ENCODE peak calls at places on chromosome 17, in eight cellular contexts. F is lower leg skin, P is vagina, Q is gastrocnemius medialis, E is ascending aorta, T is stomach, R is transverse colon, Z is endodermal cell. V is an unnamed sample.

GRCh38 chr17:65183736-65184135 is 46.6 kb downstream of the RGS9 start:
- DNase-seq in R (no peak), Q (no peak), Z (peak; percentile 94), T (no peak), F (no peak), P (no peak), E (no peak), V (no peak)

GRCh38 chr17:78343433-78344201 is 16.3 kb downstream of the SOCS3 start:
- DNase-seq in F (no peak), T (peak; percentile 50), P (no peak), R (peak; percentile 78), Q (peak; percentile 50), Z (peak; percentile 64), E (no peak), V (peak; percentile 85)

GRCh38 chr17:76467366-76467765 is at the start of gene AANAT:
- DNase-seq in E (no peak), Q (no peak), Z (no peak), P (no peak), R (no peak), T (no peak), F (no peak), V (no peak)

GRCh38 chr17:42744283-42744805 is 496 bp downstream of the EZH1 start:
- DNase-seq in Q (peak; percentile 76), R (peak; percentile 80), Z (no peak), P (no peak), F (peak; percentile 95), T (peak; percentile 76), E (peak; percentile 41), V (peak; percentile 93)

GRCh38 chr17:29847527-29847931 is 82.5 kb downstream of the SSH2 start:
- DNase-seq in E (no peak), T (no peak), P (no peak), R (no peak), F (no peak), Q (no peak), Z (no peak), V (no peak)

GRCh38 chr17:56737741-56738161 is 96.0 kb downstream of the C17orf67 start:
- DNase-seq in E (no peak), T (peak; percentile 56), Z (peak; percentile 70), F (no peak), Q (no peak), P (no peak), R (peak; percentile 10), V (no peak)

GRCh38 chr17:3656353-3656752 is 12.0 kb downstream of the TAX1BP3 start:
- DNase-seq in R (no peak), Q (no peak), P (no peak), Z (no peak), E (no peak), F (no peak), T (no peak), V (no peak)

GRCh38 chr17:79183221-79184158 is 108.9 kb downstream of the ENGASE start:
- DNase-seq in T (no peak), Z (peak; percentile 94), F (no peak), Q (no peak), P (no peak), R (no peak), E (no peak), V (no peak)

GRCh38 chr17:76139801-76140660 is 1.0 kb downstream of the FOXJ1 start:
- DNase-seq in Q (no peak), T (no peak), E (no peak), F (no peak), P (no peak), R (peak; percentile 49), Z (peak; percentile 80), V (peak; percentile 77)

GRCh38 chr17:78781339-78782304 is at the start of gene CYTH1:
- DNase-seq in Q (peak; percentile 56), T (peak; percentile 45), P (no peak), E (no peak), F (peak; percentile 93), Z (peak; percentile 85), R (peak; percentile 59), V (peak; percentile 86)

GRCh38 chr17:17613708-17614114 is 22.2 kb upstream of the PEMT start:
- DNase-seq in F (no peak), R (peak; percentile 48), P (no peak), Q (peak; percentile 25), Z (peak; percentile 95), T (peak; percentile 63), E (no peak), V (no peak)

GRCh38 chr17:59527325-59527917 is 38.0 kb upstream of the DHX40 start:
- DNase-seq in E (no peak), T (no peak), Z (no peak), R (no peak), P (no peak), Q (no peak), F (no peak), V (no peak)

GRCh38 chr17:83176272-83176955 is 97.0 kb downstream of the METRNL start:
- DNase-seq in P (no peak), F (peak; percentile 76), Q (peak; percentile 6), T (no peak), E (no peak), R (no peak), Z (peak; percentile 33), V (no peak)

GRCh38 chr17:83173180-83173996 is 94.0 kb downstream of the METRNL start:
- DNase-seq in R (no peak), T (no peak), P (no peak), E (no peak), Z (peak; percentile 49), F (peak; percentile 85), Q (peak; percentile 5), V (no peak)

GRCh38 chr17:83173997-83174858 is 94.8 kb downstream of the METRNL start:
- DNase-seq in T (no peak), Z (peak; percentile 59), Q (peak; percentile 52), R (no peak), P (peak; percentile 77), E (no peak), F (peak; percentile 81), V (no peak)

GRCh38 chr17:83175551-83176271 is 96.3 kb downstream of the METRNL start:
- DNase-seq in R (no peak), P (no peak), F (no peak), T (no peak), E (no peak), Q (peak; percentile 8), Z (peak; percentile 32), V (no peak)

DNA sequence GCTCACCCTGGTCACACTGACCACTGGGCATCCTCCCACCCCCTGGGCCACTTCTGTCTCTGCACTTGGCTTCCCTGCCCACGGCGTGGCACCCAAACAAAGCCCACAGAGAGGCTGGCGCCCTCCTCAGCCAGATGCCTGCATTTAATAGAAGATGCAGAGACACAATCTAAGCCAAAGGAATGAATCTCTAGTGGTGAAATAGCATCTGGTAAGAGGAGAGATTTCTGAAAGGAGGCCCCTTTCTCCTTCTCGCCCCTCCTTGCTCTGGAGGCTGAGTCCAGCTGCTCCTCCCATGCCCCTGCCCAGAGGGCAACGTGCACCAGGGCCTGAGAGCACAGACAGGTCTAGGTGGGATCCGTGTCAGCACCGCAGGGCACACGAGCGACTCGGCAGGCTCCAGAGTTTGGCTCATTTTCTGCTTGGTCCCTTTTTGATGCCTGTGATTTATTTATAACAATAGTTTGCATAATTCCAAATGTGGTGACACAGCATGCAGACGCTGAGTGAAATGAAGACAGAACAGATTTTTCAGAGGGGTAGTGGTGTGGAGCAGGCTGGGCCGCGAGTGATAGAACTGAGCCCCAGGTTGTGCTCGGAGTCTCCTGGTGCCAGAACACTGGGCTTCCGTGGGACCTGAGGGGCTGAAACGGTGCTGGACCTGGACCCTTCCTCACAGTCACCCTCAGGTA is 95.6 kb downstream of the METRNL start:
- DNase-seq in Z (peak; percentile 35), Q (no peak), R (no peak), F (peak; percentile 85), E (no peak), P (no peak), T (no peak), V (no peak)
- TF ChIP-seq CTCF in Z (no peak), Q (no peak), R (no peak), F (no peak), E (no peak), P (no peak), T (no peak), V (no peak)

GRCh38 chr17:34579979-34580684 is 750 bp downstream of the TMEM132E start:
- DNase-seq in P (no peak), F (no peak), Z (peak; percentile 87), T (no peak), E (no peak), R (no peak), Q (no peak), V (peak; percentile 60)

GRCh38 chr17:34582185-34582900 is 3.0 kb downstream of the TMEM132E start:
- DNase-seq in R (no peak), T (no peak), P (no peak), Q (no peak), F (no peak), Z (peak; percentile 65), E (no peak), V (peak; percentile 51)

GRCh38 chr17:34579017-34579946 is at the start of gene TMEM132E:
- DNase-seq in E (no peak), Z (peak; percentile 87), R (peak; percentile 13), P (no peak), T (peak; percentile 37), Q (no peak), F (no peak), V (peak; percentile 75)

GRCh38 chr17:34581446-34582184 is 2.2 kb downstream of the TMEM132E start:
- DNase-seq in Z (peak; percentile 77), P (no peak), E (no peak), F (no peak), Q (no peak), R (no peak), T (no peak), V (peak; percentile 61)

DNA sequence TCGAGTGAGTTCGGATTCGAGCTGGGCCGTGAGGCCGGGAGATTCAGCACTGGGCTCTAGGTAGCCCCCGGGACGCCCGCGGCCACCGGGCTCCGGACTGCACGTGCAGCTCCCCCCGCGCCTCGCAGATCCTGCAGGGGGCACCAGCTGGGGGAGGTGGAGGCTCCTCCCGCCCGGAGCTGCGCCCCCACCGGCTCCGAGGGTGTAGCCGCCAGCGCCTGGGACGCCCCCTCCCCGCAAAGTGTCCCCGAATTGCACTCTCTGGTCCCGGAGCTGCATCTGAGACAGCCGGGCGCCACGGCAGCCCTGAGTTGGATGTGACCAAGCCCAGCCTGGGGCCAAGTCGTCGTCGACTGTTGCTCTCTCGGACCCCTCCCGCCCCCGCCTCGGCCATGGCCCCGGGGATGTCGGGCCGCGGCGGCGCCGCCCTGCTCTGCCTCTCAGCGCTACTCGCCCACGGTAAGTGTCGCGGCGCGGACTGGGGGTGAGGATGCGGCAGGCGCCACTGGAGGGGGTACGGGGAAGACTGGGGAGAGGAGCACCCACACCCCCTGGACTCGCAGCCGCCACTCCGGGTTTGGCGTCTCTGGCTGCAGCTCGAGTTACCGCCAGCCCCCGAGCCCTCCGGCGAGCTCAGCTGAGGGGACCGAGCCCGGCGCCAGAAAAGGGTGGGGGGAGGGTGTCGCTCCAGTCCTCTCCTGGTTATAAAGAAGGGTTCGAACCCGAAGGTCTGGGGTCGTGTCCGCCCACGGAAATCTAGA is 1.5 kb downstream of the TMEM132E start:
- DNase-seq in T (no peak), Z (peak; percentile 81), P (no peak), Q (no peak), R (no peak), E (no peak), F (no peak), V (peak; percentile 62)
- H3K4me3 ChIP-seq in T (peak overlapping the region; percentile 58), Z (peak overlapping the region; percentile 62), P (peak overlapping the region; percentile 49), Q (peak overlapping the region; percentile 59), R (no peak overlapping the region), E (peak overlapping the region; percentile 74), F (no peak overlapping the region), V (peak overlapping the region; percentile 62)

GRCh38 chr17:63442549-63443035 is 3.5 kb downstream of the CYB561 start:
- DNase-seq in T (no peak), E (no peak), F (no peak), R (no peak), Q (no peak), Z (peak; percentile 82), P (no peak), V (no peak)
- TF ChIP-seq CTCF in T (no peak), E (no peak), F (no peak), R (no peak), Q (no peak), Z (peak; percentile 67), P (no peak), V (no peak)

GRCh38 chr17:7258731-7259554 is 3.3 kb downstream of the CLDN7 start:
- DNase-seq in Q (no peak), P (no peak), E (no peak), F (no peak), R (peak; percentile 85), T (no peak), Z (no peak), V (peak; percentile 84)
- H3K4me3 ChIP-seq in Q (no peak overlapping the region), P (no peak overlapping the region), E (no peak overlapping the region), F (no peak overlapping the region), R (no peak overlapping the region), T (no peak overlapping the region), Z (no peak overlapping the region), V (no peak overlapping the region)